ENCODE peak calls at places on chromosomes 16 and 17, in seven cellular contexts. E is colonic mucosa, H is IMR-90, N is GM23338, K is PC-9, G is neural progenitor cell, B is heart left ventricle. Z is an unnamed sample. For H3K36me3, the result is how much of the 10 kb centered on the place peaks cover.

GRCh38 chr16:50298591-50299507 is 32.5 kb downstream of the ADCY7 start:
- DNase-seq in E (no peak), H (no peak), N (no peak), K (no peak), G (no peak), B (peak), Z (no peak)

GRCh38 chr17:48023408-48024148 is 14.0 kb downstream of the COPZ2 start:
- DNase-seq in E (peak), H (peak), N (peak), K (peak), G (peak), B (peak), Z (no peak)

GRCh38 chr16:82979406-82980111 is 352.8 kb downstream of the CDH13 start:
- DNase-seq in E (no peak), H (peak), N (no peak), K (no peak), G (no peak), B (no peak), Z (no peak)

GRCh38 chr17:36731091-36731490 is 129.7 kb downstream of the MRM1 start:
- DNase-seq in E (peak), H (no peak), N (no peak), K (peak), G (no peak), B (no peak), Z (no peak)

GRCh38 chr16:56382901-56383355 is 42.4 kb downstream of the AMFR start:
- DNase-seq in E (no peak), H (peak), N (no peak), K (peak), G (no peak), B (no peak), Z (no peak)

GRCh38 chr16:13630292-13630850 is 289.6 kb upstream of the ERCC4 start:
- DNase-seq in E (no peak), H (no peak), N (no peak), K (no peak), G (no peak), B (no peak), Z (no peak)

GRCh38 chr16:23670137-23670776 is 8.4 kb upstream of the PLK1 start:
- DNase-seq in E (no peak), H (peak), N (no peak), K (peak), G (no peak), B (no peak), Z (peak)

GRCh38 chr17:14790518-14790917 is 474.6 kb downstream of the PMP22 start:
- DNase-seq in E (no peak), H (peak), N (no peak), K (no peak), G (peak), B (no peak), Z (peak)

GRCh38 chr16:149024-149675 is 3.3 kb upstream of the HBZ start:
- DNase-seq in E (no peak), H (peak), N (no peak), K (no peak), G (no peak), B (no peak), Z (peak)

GRCh38 chr16:11597268-11597690 is 10.6 kb upstream of the LITAF start:
- DNase-seq in E (peak), H (no peak), N (no peak), K (peak), G (no peak), B (no peak), Z (no peak)

GRCh38 chr17:56319531-56319930 is 166.3 kb downstream of the ANKFN1 start:
- DNase-seq in E (no peak), H (peak), N (peak), K (peak), G (peak), B (no peak), Z (no peak)

GRCh38 chr16:74052006-74052405 is 244.6 kb upstream of the PSMD7 start:
- DNase-seq in E (no peak), H (no peak), N (no peak), K (no peak), G (no peak), B (no peak), Z (no peak)

GRCh38 chr16:27284865-27285675 is 16.5 kb upstream of the NSMCE1 start:
- DNase-seq in E (peak), H (no peak), N (no peak), K (no peak), G (no peak), B (no peak), Z (no peak)

GRCh38 chr16:27287887-27288286 is 19.3 kb upstream of the NSMCE1 start:
- DNase-seq in E (no peak), H (no peak), N (no peak), K (no peak), G (no peak), B (peak), Z (no peak)

GRCh38 chr16:27285676-27286196 is 17.2 kb upstream of the NSMCE1 start:
- DNase-seq in E (peak), H (no peak), N (no peak), K (no peak), G (no peak), B (peak), Z (no peak)

GRCh38 chr16:27287051-27287811 is 18.7 kb upstream of the NSMCE1 start:
- DNase-seq in E (no peak), H (no peak), N (no peak), K (no peak), G (no peak), B (no peak), Z (no peak)

GRCh38 chr16:27286446-27286845 is 17.9 kb upstream of the NSMCE1 start:
- DNase-seq in E (no peak), H (peak), N (no peak), K (peak), G (no peak), B (peak), Z (peak)
- H3K27ac ChIP-seq in E (peak), H (peak), N (no peak), K (peak), G (no peak), B (peak), Z (peak)

GRCh38 chr17:79074650-79075432 is at the start of gene ENGASE:
- DNase-seq in E (peak), H (peak), N (peak), K (peak), G (peak), B (peak), Z (peak)

GRCh38 chr17:79075433-79075805 is 795 bp downstream of the ENGASE start:
- DNase-seq in E (no peak), H (no peak), N (peak), K (no peak), G (no peak), B (no peak), Z (no peak)

GRCh38 chr17:79073706-79074088 is 927 bp upstream of the ENGASE start:
- DNase-seq in E (peak), H (no peak), N (no peak), K (peak), G (no peak), B (no peak), Z (no peak)

GRCh38 chr17:79077587-79077986 is 3.0 kb downstream of the ENGASE start:
- DNase-seq in E (no peak), H (no peak), N (no peak), K (no peak), G (no peak), B (no peak), Z (no peak)

GRCh38 chr17:79075861-79076406 is 1.3 kb downstream of the ENGASE start:
- DNase-seq in E (no peak), H (no peak), N (no peak), K (no peak), G (no peak), B (no peak), Z (no peak)
- H3K4me3 ChIP-seq in E (peak), H (peak), N (peak), K (peak), G (peak), B (peak), Z (no peak)

GRCh38 chr16:24773771-24774427 is 44.4 kb downstream of the TNRC6A start:
- DNase-seq in E (no peak), H (no peak), N (no peak), K (no peak), G (no peak), B (no peak), Z (no peak)
- H3K36me3 ChIP-seq in E (under half), H (under half), N (under half), K (under half), G (under half), B (half or more), Z (under half)

DNA sequence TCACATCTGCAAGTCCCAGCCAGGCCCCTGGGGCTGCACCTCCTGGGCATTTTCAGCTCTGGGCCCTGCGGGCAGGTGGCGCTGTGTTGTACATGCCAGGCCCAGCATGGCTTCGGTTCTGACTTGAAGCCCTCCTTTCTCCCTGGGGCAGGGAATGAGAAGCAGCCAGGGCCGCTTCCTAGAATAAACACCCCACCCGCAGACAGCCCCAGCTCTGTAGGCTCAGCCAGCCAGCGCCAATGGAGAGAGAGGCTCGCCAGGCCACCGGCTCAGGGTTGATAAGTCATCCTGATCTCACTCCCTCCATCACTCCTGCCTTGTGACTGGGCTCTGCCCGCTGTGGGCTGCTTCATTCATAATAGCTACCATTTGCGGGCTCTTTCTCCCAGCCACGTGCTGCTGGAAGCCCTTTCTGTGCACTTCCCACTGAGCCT is 6.0 kb upstream of the GLIS2 start:
- DNase-seq in E (peak), H (peak), N (peak), K (peak), G (peak), B (peak), Z (peak)
- H3K27ac ChIP-seq in E (peak), H (peak), N (peak), K (no peak), G (no peak), B (peak), Z (peak)

GRCh38 chr17:68443974-68444464 is 13.3 kb downstream of the WIPI1 start:
- DNase-seq in E (no peak), H (no peak), N (no peak), K (no peak), G (no peak), B (no peak), Z (no peak)

GRCh38 chr17:68440526-68440925 is 16.8 kb downstream of the WIPI1 start:
- DNase-seq in E (no peak), H (no peak), N (no peak), K (no peak), G (no peak), B (no peak), Z (no peak)

GRCh38 chr17:68437979-68438877 is 19.1 kb downstream of the WIPI1 start:
- DNase-seq in E (peak), H (peak), N (peak), K (no peak), G (no peak), B (peak), Z (no peak)

GRCh38 chr17:68439656-68440290 is 17.5 kb downstream of the WIPI1 start:
- DNase-seq in E (no peak), H (no peak), N (no peak), K (no peak), G (no peak), B (no peak), Z (no peak)

DNA sequence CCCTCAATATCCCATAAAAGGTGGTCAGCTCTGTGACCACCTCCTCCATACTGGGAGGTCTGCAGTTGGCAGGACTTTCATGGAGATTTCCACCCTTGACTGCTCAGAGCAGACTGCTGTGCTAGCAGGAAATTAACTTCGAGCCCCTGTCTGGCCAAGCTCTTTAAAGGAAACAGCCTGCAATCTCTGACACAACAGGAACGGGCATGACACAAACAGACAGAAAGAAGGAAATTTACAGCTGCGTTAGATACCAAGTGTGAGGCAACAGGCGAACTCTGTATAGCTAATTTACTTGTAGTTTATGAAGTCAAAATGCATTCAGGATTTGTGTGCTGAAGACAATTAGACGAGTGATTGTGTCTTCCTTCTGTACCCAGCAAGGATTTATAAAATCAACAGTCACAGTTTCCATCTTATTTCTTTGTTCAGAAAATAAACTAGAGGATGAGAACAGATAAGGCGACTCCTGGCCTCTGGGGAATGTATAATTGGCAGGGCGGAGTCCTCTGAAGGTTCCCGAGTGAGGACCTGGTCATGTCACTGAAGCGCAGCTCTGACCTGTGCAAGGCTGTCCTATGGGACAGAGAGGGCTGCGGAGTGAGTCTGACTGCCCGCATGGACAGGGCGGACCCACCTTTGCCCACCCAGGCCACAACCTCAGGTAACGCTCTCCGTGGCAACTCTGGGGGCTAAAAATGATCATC is 16.1 kb downstream of the WIPI1 start:
- DNase-seq in E (no peak), H (peak), N (no peak), K (no peak), G (no peak), B (no peak), Z (no peak)
- H3K4me3 ChIP-seq in E (no peak), H (no peak), N (no peak), K (no peak), G (no peak), B (no peak), Z (no peak)

Z was measured in brain microvascular endothelial cell.